ENCODE peak calls at places on chromosomes 3 and 15, in six cellular contexts. Z is mucosa of descending colon, B is BE2C, P is adrenal gland, V is GM23248, X is breast epithelium. A is an unnamed sample. For H3K4me1 and H3K9me3, the result is how much of the 10 kb centered on the place peaks cover.

GRCh38 chr3:12280333-12280732 is 8.5 kb upstream of the PPARG start:
- DNase-seq in Z (no peak), B (no peak), P (no peak), V (no peak), X (no peak), A (no peak)

GRCh38 chr3:42013652-42014442 is 51.9 kb upstream of the ULK4 start:
- DNase-seq in Z (peak), B (peak), P (peak), V (peak), X (no peak), A (peak)

GRCh38 chr3:49873623-49874022 is 3.9 kb upstream of the CAMKV start:
- DNase-seq in Z (peak), B (no peak), P (no peak), V (no peak), X (no peak), A (no peak)

GRCh38 chr3:145125307-145125706 is 1035.7 kb downstream of the PLOD2 start:
- DNase-seq in Z (no peak), B (no peak), P (no peak), V (peak), X (no peak), A (no peak)

GRCh38 chr15:66110788-66111187 is 142.8 kb downstream of the MEGF11 start:
- DNase-seq in Z (no peak), B (no peak), P (no peak), V (no peak), X (no peak), A (no peak)

GRCh38 chr3:17412950-17413530 is 329.4 kb downstream of the TBC1D5 start:
- DNase-seq in Z (no peak), B (peak), P (peak), V (peak), X (no peak), A (peak)

GRCh38 chr3:147940400-147940799 is 531.2 kb downstream of the ZIC1 start:
- DNase-seq in Z (no peak), B (no peak), P (no peak), V (no peak), X (no peak), A (no peak)

GRCh38 chr15:87841426-87841998 is 415.0 kb downstream of the NTRK3 start:
- DNase-seq in Z (no peak), B (no peak), P (no peak), V (no peak), X (no peak), A (no peak)

GRCh38 chr15:101455291-101455916 is 34.1 kb downstream of the PCSK6 start:
- DNase-seq in Z (no peak), B (peak), P (peak), V (peak), X (no peak), A (no peak)

GRCh38 chr3:23964537-23964936 is 19.5 kb downstream of the NR1D2 start:
- DNase-seq in Z (no peak), B (no peak), P (no peak), V (no peak), X (no peak), A (no peak)

GRCh38 chr3:23961913-23962312 is 16.8 kb downstream of the NR1D2 start:
- DNase-seq in Z (no peak), B (no peak), P (no peak), V (no peak), X (no peak), A (no peak)

GRCh38 chr3:23961064-23961463 is 16.0 kb downstream of the NR1D2 start:
- DNase-seq in Z (no peak), B (no peak), P (no peak), V (peak), X (no peak), A (no peak)

GRCh38 chr3:23959147-23959900 is 14.2 kb downstream of the NR1D2 start:
- DNase-seq in Z (no peak), B (no peak), P (no peak), V (peak), X (no peak), A (peak)

DNA sequence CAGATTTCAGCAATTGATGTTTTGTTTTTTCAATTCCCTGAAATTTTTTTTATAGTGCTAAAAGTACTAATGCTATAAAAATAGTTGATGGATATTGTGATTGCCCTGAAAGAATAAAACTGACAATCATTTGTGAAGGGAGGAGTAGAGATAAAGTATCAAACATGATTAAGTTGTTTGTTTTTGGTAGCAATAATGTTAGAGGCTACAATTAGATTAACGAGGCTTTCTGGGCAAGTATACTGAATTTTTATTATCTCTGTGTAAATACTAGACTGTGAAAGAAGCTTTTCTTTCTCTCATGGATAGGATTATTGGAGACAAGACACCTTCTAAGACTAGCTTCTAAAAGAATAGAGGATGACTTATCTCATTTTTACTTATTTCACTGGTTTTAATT is 15.6 kb downstream of the NR1D2 start:
- DNase-seq in Z (no peak), B (no peak), P (no peak), V (no peak), X (no peak), A (no peak)
- H3K4me1 ChIP-seq in Z (under half), B (under half), P (under half), V (under half), X (under half), A (under half)

DNA sequence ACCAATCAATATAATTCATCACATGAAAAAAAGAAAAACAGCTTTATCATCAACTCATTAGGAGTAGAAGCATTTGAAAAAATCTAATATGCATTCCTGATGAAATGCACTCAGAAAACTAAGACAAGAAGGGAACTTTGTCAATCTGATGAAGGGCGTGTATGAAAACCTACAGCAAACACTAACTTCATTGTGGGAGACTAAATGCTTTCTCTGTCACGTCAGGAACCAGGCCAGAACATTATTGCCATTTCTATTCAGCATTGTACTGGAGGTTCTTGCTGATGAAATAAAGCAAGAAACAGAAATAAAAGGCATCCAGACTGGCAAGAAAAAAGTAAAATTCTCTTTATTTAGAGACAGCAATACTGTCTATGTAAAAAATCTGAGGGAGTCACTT is 235.2 kb downstream of the GABRB3 start:
- DNase-seq in Z (no peak), B (no peak), P (no peak), V (no peak), X (no peak), A (no peak)
- H3K9me3 ChIP-seq in Z (half or more), B (under half), P (under half), V (under half), X (under half), A (under half)

GRCh38 chr3:64290864-64291263 is 65.6 kb upstream of the PRICKLE2 start:
- DNase-seq in Z (no peak), B (no peak), P (no peak), V (peak), X (no peak), A (no peak)
- H3K4me3 ChIP-seq in Z (no peak), B (no peak), P (no peak), V (no peak), X (no peak), A (peak)

GRCh38 chr3:65950340-65951326 is 88.1 kb downstream of the MAGI1 start:
- DNase-seq in Z (no peak), B (no peak), P (no peak), V (no peak), X (no peak), A (peak)
- H3K4me1 ChIP-seq in Z (under half), B (under half), P (under half), V (under half), X (under half), A (under half)

A was measured in adipocyte.